ENCODE peak calls at places on chromosomes 5 and 9, in four cellular contexts. V, S, C and U are unnamed samples.

GRCh38 chr9:96008502-96009222 is 133.2 kb downstream of the ERCC6L2 start:
- DNase-seq in C (no peak), S (no peak), V (no peak), U (peak)

GRCh38 chr9:87275039-87275725 is 222.5 kb upstream of the DAPK1 start:
- DNase-seq in C (no peak), S (no peak), V (no peak), U (no peak)

GRCh38 chr9:87138128-87139040 is 191.1 kb upstream of the GAS1 start:
- DNase-seq in S (no peak), C (no peak), V (no peak), U (no peak)

GRCh38 chr5:78127875-78128274 is 166.6 kb downstream of the AP3B1 start:
- DNase-seq in C (no peak), V (no peak), S (no peak), U (no peak)

GRCh38 chr9:114238919-114239879 is 83.7 kb upstream of the ORM1 start:
- DNase-seq in S (peak), C (peak), V (peak), U (no peak)

GRCh38 chr5:90658620-90659019 is 100.0 kb downstream of the ADGRV1 start:
- DNase-seq in S (no peak), C (no peak), V (no peak), U (no peak)

GRCh38 chr9:784202-784601 is 57.3 kb upstream of the DMRT1 start:
- DNase-seq in V (no peak), S (no peak), C (no peak), U (no peak)

GRCh38 chr5:75059887-75060286 is 7.5 kb upstream of the GCNT4 start:
- DNase-seq in V (no peak), C (no peak), S (no peak), U (no peak)

GRCh38 chr9:93013856-93014582 is 44.5 kb upstream of the SUSD3 start:
- DNase-seq in C (no peak), V (peak), S (no peak), U (no peak)

GRCh38 chr5:146947181-146947941 is 68.8 kb upstream of the PPP2R2B start:
- DNase-seq in V (no peak), C (no peak), S (peak), U (peak)

GRCh38 chr9:111427186-111427585 is 57.0 kb downstream of the ECPAS start:
- DNase-seq in V (no peak), C (no peak), S (no peak), U (peak)

GRCh38 chr5:125198270-125198974 is 452.0 kb upstream of the ZNF608 start:
- DNase-seq in V (peak), S (peak), C (peak), U (no peak)

GRCh38 chr5:54632131-54632551 is 114.6 kb downstream of the SNX18 start:
- DNase-seq in S (no peak), C (peak), V (peak), U (no peak)

GRCh38 chr9:16133556-16134227 is 580.8 kb downstream of the CCDC171 start:
- DNase-seq in V (no peak), C (peak), S (peak), U (peak)

GRCh38 chr9:35426627-35427026 is 63.3 kb upstream of the RUSC2 start:
- DNase-seq in S (no peak), C (no peak), V (no peak), U (no peak)

GRCh38 chr9:135029434-135029833 is 58.0 kb upstream of the OLFM1 start:
- DNase-seq in V (no peak), C (no peak), S (no peak), U (no peak)

GRCh38 chr9:92501671-92502393 is 19.5 kb upstream of the ASPN start:
- DNase-seq in C (no peak), V (no peak), S (peak), U (peak)

GRCh38 chr9:26357803-26358339 is 534.7 kb downstream of the CAAP1 start:
- DNase-seq in V (no peak), C (peak), S (no peak), U (no peak)